ENCODE peak calls at places on chromosomes 3 and 15, in six cellular contexts. K is iPS DF 6.9, L is endothelial cell, O is HTR-8/SVneo, D is brain microvascular endothelial cell, P is EH. R is an unnamed sample.

GRCh38 chr3:109268181-109268580 is 48.1 kb downstream of the DPPA2 start:
- DNase-seq in K (no peak), L (no peak), O (no peak), D (peak; percentile 1), P (no peak), R (no peak)

GRCh38 chr3:184380210-184380626 is 364 bp downstream of the CHRD start:
- DNase-seq in K (no peak), L (peak; percentile 49), O (peak; percentile 65), D (no peak), P (peak; percentile 61), R (no peak)

GRCh38 chr3:195546130-195546560 is 3.0 kb upstream of the PPP1R2 start:
- DNase-seq in K (no peak), L (no peak), O (no peak), D (peak; percentile 73), P (peak; percentile 85), R (no peak)

GRCh38 chr15:39918688-39919385 is 1.2 kb downstream of the GPR176 start:
- DNase-seq in K (no peak), L (no peak), O (no peak), D (peak; percentile 81), P (peak; percentile 96), R (peak; percentile 30)

GRCh38 chr3:150038830-150039229 is 68.1 kb upstream of the PFN2 start:
- DNase-seq in K (no peak), L (no peak), O (no peak), D (no peak), P (no peak), R (no peak)

GRCh38 chr3:138254199-138254598 is 67.1 kb downstream of the ARMC8 start:
- DNase-seq in K (no peak), L (no peak), O (no peak), D (no peak), P (no peak), R (no peak)

GRCh38 chr15:68726246-68726645 is 94.4 kb downstream of the ANP32A start:
- DNase-seq in K (no peak), L (no peak), O (no peak), D (no peak), P (no peak), R (no peak)

GRCh38 chr3:124034016-124034808 is 42.3 kb upstream of the ROPN1 start:
- DNase-seq in K (no peak), L (peak; percentile 28), O (no peak), D (no peak), P (peak; percentile 31), R (no peak)

GRCh38 chr3:32384938-32385337 is 6.7 kb upstream of the CMTM7 start:
- DNase-seq in K (no peak), L (peak; percentile 23), O (no peak), D (peak; percentile 73), P (peak; percentile 33), R (no peak)